ENCODE peak calls at places on chromosomes 4 and X, in nine cellular contexts. D is suprapubic skin; C is pancreas; P is AG10803; N is neural progenitor cell; Z is fibroblast of mammary gland; R is astrocyte of the spinal cord; S is CD8-positive, alpha-beta T cell; J is left lung. Y is an unnamed sample.

GRCh38 chr4:62709618-62710252 is 1509.6 kb downstream of the ADGRL3 start:
- DNase-seq in N (peak; percentile 57), J (no peak), Z (peak; percentile 5), S (no peak), C (no peak), P (no peak), R (peak; percentile 43), D (no peak), Y (no peak)

GRCh38 chrX:53481816-53482485 is 47.8 kb upstream of the HSD17B10 start:
- DNase-seq in N (peak; percentile 76), D (no peak), C (no peak), R (peak; percentile 61), J (peak; percentile 51), Z (peak; percentile 73), P (peak; percentile 57), S (peak; percentile 7), Y (peak; percentile 57)

GRCh38 chr4:83009529-83009928 is 1.1 kb downstream of the LIN54 start:
- DNase-seq in C (no peak), P (peak; percentile 24), S (no peak), J (no peak), N (no peak), Z (peak; percentile 25), D (no peak), R (no peak), Y (no peak)

GRCh38 chr4:48315728-48316630 is 25.4 kb upstream of the SLAIN2 start:
- DNase-seq in S (no peak), D (no peak), J (no peak), P (peak; percentile 73), R (peak; percentile 69), C (no peak), Z (peak; percentile 80), N (peak; percentile 58), Y (no peak)

GRCh38 chr4:170675568-170676262 is 586.0 kb upstream of the AADAT start:
- DNase-seq in C (no peak), R (peak; percentile 41), Z (peak; percentile 40), J (no peak), S (no peak), D (no peak), P (no peak), N (peak; percentile 15), Y (no peak)

GRCh38 chrX:42247241-42247640 is 323.9 kb upstream of the CASK start:
- DNase-seq in S (no peak), C (no peak), D (no peak), N (no peak), R (no peak), Z (no peak), J (no peak), P (peak; percentile 9), Y (no peak)

GRCh38 chr4:165974647-165975335 is 101.8 kb downstream of the TLL1 start:
- DNase-seq in J (no peak), S (no peak), N (no peak), P (no peak), R (peak; percentile 55), Z (peak; percentile 47), D (no peak), C (no peak), Y (no peak)

GRCh38 chr4:186936496-186937375 is 213.1 kb upstream of the FAT1 start:
- DNase-seq in C (no peak), S (no peak), Z (peak; percentile 75), R (peak; percentile 89), J (no peak), P (peak; percentile 89), D (no peak), N (no peak), Y (no peak)

GRCh38 chr4:8701101-8702019 is 108.8 kb downstream of the CPZ start:
- DNase-seq in P (no peak), J (no peak), D (no peak), N (no peak), Z (no peak), S (no peak), C (peak; percentile 39), R (no peak), Y (peak; percentile 55)

GRCh38 chr4:149999485-150000074 is 78.7 kb upstream of the DCLK2 start:
- DNase-seq in N (peak; percentile 64), R (peak; percentile 81), D (no peak), C (no peak), P (peak; percentile 85), J (no peak), Z (peak; percentile 80), S (no peak), Y (no peak)

GRCh38 chr4:159922119-159922518 is 819.2 kb downstream of the RAPGEF2 start:
- DNase-seq in C (no peak), N (no peak), D (no peak), J (no peak), P (no peak), S (no peak), R (no peak), Z (no peak), Y (no peak)

GRCh38 chr4:159551268-159551667 is 448.4 kb downstream of the RAPGEF2 start:
- DNase-seq in R (no peak), C (no peak), P (no peak), J (no peak), D (no peak), N (no peak), Z (peak; percentile 35), S (no peak), Y (no peak)

GRCh38 chrX:19889582-19890342 is 2.4 kb upstream of the SH3KBP1 start:
- DNase-seq in S (peak; percentile 20), N (peak; percentile 15), R (peak; percentile 64), J (no peak), P (peak; percentile 51), D (no peak), Z (peak; percentile 66), C (no peak), Y (no peak)

GRCh38 chrX:24364851-24365538 is 4.6 kb downstream of the SUPT20HL1 start:
- DNase-seq in S (no peak), D (no peak), N (no peak), Z (no peak), J (no peak), P (no peak), C (peak; percentile 49), R (no peak), Y (no peak)

GRCh38 chr4:38332699-38333098 is 331.3 kb upstream of the KLF3 start:
- DNase-seq in R (no peak), J (no peak), N (no peak), D (no peak), P (no peak), C (no peak), Z (no peak), S (no peak), Y (no peak)
- TF ChIP-seq CTCF in R (no peak), J (no peak), N (no peak), D (no peak), P (no peak), C (no peak), Z (no peak), S (no peak), Y (no peak)

DNA sequence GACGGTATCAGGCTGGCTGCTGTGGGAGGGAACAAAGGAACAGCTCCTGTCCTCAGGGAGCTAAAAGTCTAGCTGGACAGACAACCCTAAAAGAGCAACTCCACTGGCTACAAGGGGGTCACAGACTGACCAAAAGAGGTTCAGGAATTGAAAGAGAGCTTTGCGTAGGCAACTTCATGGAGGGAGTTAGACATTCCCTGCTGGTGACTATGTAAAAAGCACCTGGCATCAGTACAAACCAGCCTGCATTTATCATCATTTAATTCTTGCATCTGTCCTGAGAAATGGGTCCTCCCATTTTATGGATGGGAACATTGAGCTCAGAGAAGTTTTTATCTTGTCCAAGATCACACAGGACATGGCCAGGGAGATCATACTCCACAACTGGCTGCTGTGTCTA is 1.4 kb upstream of the LGI2 start:
- DNase-seq in Z (peak; percentile 54), P (peak; percentile 10), J (no peak), C (no peak), D (no peak), N (no peak), S (no peak), R (peak; percentile 10), Y (no peak)
- TF ChIP-seq CTCF in Z (peak; percentile 2), P (no peak), J (no peak), C (no peak), D (no peak), N (no peak), S (no peak), R (no peak), Y (no peak)

GRCh38 chr4:70269674-70270073 is 27.3 kb downstream of the CSN3 start:
- DNase-seq in R (no peak), C (no peak), P (no peak), Z (peak; percentile 3), J (no peak), N (peak; percentile 12), S (no peak), D (no peak), Y (no peak)
- TF ChIP-seq CTCF in R (no peak), C (no peak), P (no peak), Z (peak; percentile 3), J (no peak), N (peak; percentile 43), S (no peak), D (no peak), Y (peak; percentile 17)

GRCh38 chr4:42018451-42018850 is 28.1 kb downstream of the SLC30A9 start:
- DNase-seq in R (peak; percentile 15), C (no peak), N (no peak), S (no peak), D (no peak), J (no peak), Z (peak; percentile 10), P (peak; percentile 16), Y (no peak)

DNA sequence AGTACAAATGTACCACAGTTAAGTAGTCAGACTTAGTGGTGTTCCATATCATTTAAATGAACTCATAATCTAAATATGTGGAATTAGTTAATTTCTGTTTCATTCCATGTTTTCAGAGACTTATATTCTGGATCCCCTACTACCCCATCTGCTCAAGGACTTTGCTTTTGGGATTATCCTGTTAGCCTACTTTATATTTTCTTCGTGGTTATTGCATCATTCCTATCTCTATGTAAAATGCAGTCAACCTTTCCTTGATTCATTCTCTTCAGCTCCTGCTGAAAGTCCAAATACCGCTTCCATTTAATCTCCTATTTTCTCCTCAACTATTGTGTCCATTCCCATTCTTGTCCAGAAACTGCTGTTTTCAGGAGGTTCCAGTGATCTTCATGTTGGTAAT is 25.1 kb downstream of the SLC30A9 start:
- DNase-seq in J (no peak), P (no peak), R (no peak), Z (no peak), N (no peak), C (no peak), S (no peak), D (no peak), Y (no peak)
- TF ChIP-seq CTCF in J (no peak), P (no peak), R (no peak), Z (no peak), N (no peak), C (no peak), S (no peak), D (no peak), Y (no peak)

GRCh38 chr4:78379040-78379439 is 172.5 kb upstream of the ANXA3 start:
- DNase-seq in P (peak; percentile 1), J (no peak), Z (peak; percentile 9), S (no peak), N (no peak), D (no peak), R (peak; percentile 30), C (no peak), Y (no peak)
- TF ChIP-seq CTCF in P (no peak), J (no peak), Z (no peak), S (no peak), N (no peak), D (no peak), R (no peak), C (no peak), Y (no peak)